ENCODE peak calls at places on chromosome 14, in eight cellular contexts. L is GM10248; Y is breast epithelium; D is RWPE1; M is AG08396; E is activated CD4-positive, CD25-positive, alpha-beta regulatory T cell treated with anti-CD3 and anti-CD28 coated beads, Interleukin-2, amount 50 U/mL, for 72 hours; J is NCI-H1105; K is A172. R is an unnamed sample.
A peak's percentile ranks its signal among the peaks of the same experiment; 100 is the strongest.

GRCh38 chr14:31969371-31969770 is 107.7 kb upstream of the ARHGAP5 start:
- DNase-seq in L (no peak), Y (no peak), D (no peak), M (no peak), E (no peak), J (no peak), K (no peak), R (no peak)

GRCh38 chr14:94933411-94933964 is 163.6 kb upstream of the GSC start:
- DNase-seq in L (no peak), Y (no peak), D (no peak), M (no peak), E (no peak), J (no peak), K (no peak), R (no peak)

GRCh38 chr14:102927878-102928411 is 5.5 kb downstream of the AMN start:
- DNase-seq in L (no peak), Y (no peak), D (no peak), M (no peak), E (no peak), J (no peak), K (no peak), R (no peak)

GRCh38 chr14:38646391-38646790 is 390.5 kb upstream of the CLEC14A start:
- DNase-seq in L (no peak), Y (no peak), D (no peak), M (no peak), E (no peak), J (peak; percentile 45), K (no peak), R (no peak)

GRCh38 chr14:41285193-41285748 is 321.4 kb upstream of the LRFN5 start:
- DNase-seq in L (no peak), Y (no peak), D (peak; percentile 1), M (no peak), E (no peak), J (peak; percentile 89), K (peak; percentile 53), R (no peak)

GRCh38 chr14:63910593-63911363 is 58.0 kb downstream of the SYNE2 start:
- DNase-seq in L (peak; percentile 22), Y (no peak), D (no peak), M (no peak), E (no peak), J (no peak), K (no peak), R (no peak)

GRCh38 chr14:68622856-68623255 is 170.0 kb downstream of the ZFP36L1 start:
- DNase-seq in L (no peak), Y (no peak), D (no peak), M (no peak), E (no peak), J (no peak), K (no peak), R (no peak)

GRCh38 chr14:68307769-68308168 is 485.1 kb downstream of the ZFP36L1 start:
- DNase-seq in L (no peak), Y (no peak), D (no peak), M (peak; percentile 30), E (no peak), J (no peak), K (no peak), R (no peak)

GRCh38 chr14:100402631-100403030 is 79.5 kb downstream of the SLC25A47 start:
- DNase-seq in L (no peak), Y (no peak), D (no peak), M (peak; percentile 47), E (no peak), J (peak; percentile 42), K (peak; percentile 35), R (no peak)

GRCh38 chr14:84825481-84825880 is 704.5 kb upstream of the FLRT2 start:
- DNase-seq in L (no peak), Y (no peak), D (peak; percentile 82), M (peak; percentile 26), E (no peak), J (no peak), K (peak; percentile 64), R (no peak)

GRCh38 chr14:61876362-61877049 is 114.3 kb downstream of the SNAPC1 start:
- DNase-seq in L (no peak), Y (no peak), D (no peak), M (no peak), E (no peak), J (no peak), K (no peak), R (no peak)

GRCh38 chr14:99759546-99759925 is 33.7 kb upstream of the EML1 start:
- DNase-seq in L (no peak), Y (no peak), D (no peak), M (no peak), E (no peak), J (no peak), K (no peak), R (no peak)

GRCh38 chr14:90536511-90537191 is 139.8 kb downstream of the CALM1 start:
- DNase-seq in L (no peak), Y (no peak), D (no peak), M (no peak), E (no peak), J (no peak), K (no peak), R (no peak)